ENCODE peak calls at places on chromosomes 4 and X, in five cellular contexts. W is NT2/D1, H is GM12878, U is H1, Z is HepG2. G is an unnamed sample.

GRCh38 chr4:24912252-24913098 is at the start of gene CCDC149:
- DNase-seq in W (peak), H (no peak), U (peak), Z (peak), G (no peak)

GRCh38 chr4:1567808-1568581 is 116.1 kb downstream of the FAM53A start:
- DNase-seq in W (no peak), H (no peak), U (no peak), Z (no peak), G (no peak)

GRCh38 chr4:10611673-10612072 is 72.9 kb downstream of the CLNK start:
- DNase-seq in W (no peak), H (no peak), U (no peak), Z (no peak), G (no peak)

GRCh38 chrX:44507292-44507691 is 35.4 kb downstream of the FUNDC1 start:
- DNase-seq in W (no peak), H (no peak), U (no peak), Z (no peak), G (no peak)

GRCh38 chr4:156870166-156870565 is 101.4 kb downstream of the PDGFC start:
- DNase-seq in W (no peak), H (no peak), U (no peak), Z (no peak), G (no peak)

GRCh38 chr4:184142121-184143000 is 75.3 kb downstream of the ENPP6 start:
- DNase-seq in W (no peak), H (no peak), U (no peak), Z (no peak), G (no peak)

GRCh38 chrX:63784346-63784901 is 590 bp downstream of the ARHGEF9 start:
- DNase-seq in W (no peak), H (no peak), U (no peak), Z (no peak), G (no peak)

GRCh38 chr4:145345401-145345800 is 136.3 kb upstream of the SMAD1 start:
- DNase-seq in W (no peak), H (no peak), U (no peak), Z (no peak), G (no peak)

GRCh38 chr4:89152972-89153371 is 41.6 kb downstream of the TIGD2 start:
- DNase-seq in W (no peak), H (no peak), U (no peak), Z (no peak), G (peak)

GRCh38 chr4:147709999-147710398 is 21.9 kb upstream of the ARHGAP10 start:
- DNase-seq in W (no peak), H (no peak), U (no peak), Z (no peak), G (no peak)

GRCh38 chr4:3715251-3716033 is 50.7 kb upstream of the ADRA2C start:
- DNase-seq in W (no peak), H (no peak), U (no peak), Z (no peak), G (no peak)

GRCh38 chr4:184968784-184969201 is 49.5 kb upstream of the HELT start:
- DNase-seq in W (no peak), H (no peak), U (no peak), Z (no peak), G (no peak)

GRCh38 chrX:103453655-103454054 is 65.6 kb downstream of the RAB40A start:
- DNase-seq in W (no peak), H (no peak), U (no peak), Z (no peak), G (no peak)

DNA sequence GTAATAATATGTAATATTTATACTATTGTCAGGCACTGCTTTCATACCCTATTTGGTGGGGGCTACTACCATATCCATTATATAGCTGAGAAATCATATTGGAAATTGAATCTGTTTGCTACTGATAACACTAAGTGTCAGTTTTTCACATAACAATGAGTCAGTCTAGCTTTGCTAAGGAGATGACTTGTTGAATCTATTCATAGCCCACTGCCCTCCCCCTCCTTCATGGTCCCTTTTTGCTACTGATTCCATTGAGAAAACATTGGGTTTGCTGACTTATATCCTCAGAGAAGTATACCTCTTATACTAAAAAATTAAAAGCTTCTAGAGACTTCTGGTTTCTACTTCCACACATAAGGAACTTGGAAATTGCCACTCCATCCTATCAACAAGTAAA is 1898.4 kb downstream of the STIM2 start:
- DNase-seq in W (no peak), H (no peak), U (no peak), Z (no peak), G (no peak)
- TF ChIP-seq SUZ12 in W (no peak), H (no peak), U (no peak), Z (no peak), G (no peak)

GRCh38 chrX:16783452-16783851 is 2.8 kb upstream of the TXLNG start:
- DNase-seq in W (no peak), H (no peak), U (no peak), Z (no peak), G (no peak)

GRCh38 chrX:16785247-16786138 is 773 bp upstream of the TXLNG start:
- DNase-seq in W (no peak), H (no peak), U (no peak), Z (no peak), G (no peak)

GRCh38 chrX:16788477-16788876 is 2.2 kb downstream of the TXLNG start:
- DNase-seq in W (no peak), H (no peak), U (no peak), Z (no peak), G (no peak)

GRCh38 chrX:16786139-16786790 is at the start of gene TXLNG:
- DNase-seq in W (peak), H (peak), U (peak), Z (peak), G (peak)

DNA sequence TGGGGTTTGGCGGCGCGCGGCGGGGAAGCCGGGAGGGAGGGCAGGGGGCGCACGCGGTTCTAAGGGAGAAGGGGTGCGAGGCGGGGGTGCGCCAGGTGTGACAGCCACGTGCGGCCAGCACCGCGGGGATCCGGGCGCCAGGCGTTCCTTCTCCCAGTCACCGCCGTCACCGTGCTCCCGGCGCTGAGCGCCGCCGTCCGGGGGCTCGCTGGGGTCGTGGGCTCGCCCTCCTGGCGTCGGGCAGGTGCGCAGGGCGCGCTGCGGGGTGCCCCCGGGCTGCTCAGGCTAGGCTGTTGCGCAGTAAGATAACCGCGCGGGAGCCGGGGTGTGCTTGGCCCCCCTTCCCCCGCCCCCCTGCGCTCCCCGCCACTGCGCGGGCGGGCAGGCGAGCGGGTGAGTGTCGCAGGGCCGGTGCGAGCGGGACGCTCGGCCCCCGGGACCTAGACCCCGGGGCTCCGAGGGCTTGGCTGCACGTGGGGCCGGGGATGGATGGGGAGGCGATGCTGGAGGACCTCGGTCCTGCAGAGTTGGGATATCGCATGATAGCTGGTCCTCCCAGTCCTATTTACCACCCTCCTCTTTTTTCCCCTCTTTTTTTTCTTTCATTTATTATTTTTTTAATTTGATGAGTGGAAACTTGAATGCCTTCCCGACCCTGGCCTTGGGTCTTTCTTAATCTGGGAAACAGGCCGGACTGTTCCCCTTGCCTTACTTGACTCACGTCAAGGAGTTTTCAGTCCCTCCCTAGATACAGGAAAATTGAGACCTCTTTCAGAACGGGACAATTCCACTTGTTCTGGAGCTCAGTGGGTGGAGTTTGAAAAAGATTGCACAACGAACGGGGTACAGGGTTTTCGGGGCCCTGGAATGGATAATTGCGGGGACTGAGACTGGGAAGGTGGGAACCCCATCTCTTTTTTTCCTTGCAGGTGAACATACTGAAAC is 797 bp downstream of the TXLNG start:
- DNase-seq in W (no peak), H (no peak), U (no peak), Z (no peak), G (peak)
- TF ChIP-seq SUZ12 in W (no peak), H (no peak), U (no peak), Z (no peak), G (no peak)

DNA sequence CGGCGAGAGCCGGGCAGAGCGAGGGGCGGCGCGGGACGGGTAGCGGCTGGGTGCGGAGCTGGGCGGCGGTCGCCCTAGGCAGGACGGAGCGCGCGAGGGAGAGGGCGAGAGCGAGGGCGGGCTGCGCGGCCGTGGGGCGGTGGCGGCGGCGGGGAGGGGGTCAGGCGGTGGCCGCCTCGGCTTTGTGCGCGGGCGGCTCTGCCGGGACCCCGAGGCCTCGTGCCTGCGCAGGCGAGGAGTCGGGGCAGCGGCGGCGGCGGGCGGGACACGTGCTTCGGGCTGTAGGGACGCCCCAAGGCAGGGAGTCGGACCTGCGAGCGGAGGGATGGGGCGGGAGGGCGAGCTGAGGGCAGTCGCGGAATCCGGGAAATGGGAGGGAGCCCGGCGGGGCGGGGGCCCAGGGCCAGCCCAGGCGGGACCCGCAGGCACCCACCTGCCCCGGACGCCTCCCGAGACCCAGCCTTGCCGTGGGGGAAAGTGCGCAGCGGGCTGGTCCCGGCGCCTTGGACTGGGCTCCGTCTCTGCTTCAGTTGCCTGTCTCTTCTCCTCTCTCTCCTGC is 465 bp downstream of the BMPR1B start:
- DNase-seq in W (no peak), H (no peak), U (no peak), Z (no peak), G (peak)
- TF ChIP-seq SUZ12 in W (no peak), H (peak), U (no peak), Z (no peak), G (no peak)

DNA sequence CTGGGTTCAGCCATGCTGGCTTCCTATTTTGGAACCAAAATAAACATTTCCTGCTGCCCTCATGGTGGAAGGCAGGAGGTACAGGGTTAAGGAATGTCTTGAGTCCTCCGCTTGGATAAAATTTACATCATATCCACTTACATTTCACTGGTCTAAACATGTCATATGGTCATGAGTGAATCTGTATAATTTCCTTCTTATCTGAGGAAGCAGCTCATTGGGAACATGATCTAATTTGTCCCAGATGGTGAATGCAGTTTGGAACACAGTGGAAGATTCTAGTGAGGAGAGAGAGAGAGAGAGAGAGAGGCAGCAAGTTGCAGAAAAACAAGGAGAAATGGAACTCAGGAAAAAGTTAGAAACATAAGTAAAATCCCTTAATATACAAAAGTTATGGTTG is 46.8 kb downstream of the MXRA5 start:
- DNase-seq in W (no peak), H (no peak), U (no peak), Z (no peak), G (no peak)
- TF ChIP-seq SUZ12 in W (no peak), H (no peak), U (no peak), Z (no peak), G (no peak)

GRCh38 chr4:69760455-69760854 is at the start of gene SULT1B1:
- DNase-seq in W (no peak), H (no peak), U (no peak), Z (no peak), G (no peak)
- TF ChIP-seq SUZ12 in W (no peak), H (no peak), U (no peak), Z (no peak), G (no peak)

GRCh38 chrX:119429471-119429870 is 30.3 kb downstream of the SLC25A43 start:
- DNase-seq in W (no peak), H (no peak), U (no peak), Z (no peak), G (no peak)
- TF ChIP-seq SUZ12 in W (no peak), H (no peak), U (no peak), Z (no peak), G (no peak)

GRCh38 chr4:57320217-57320616 is 210.0 kb upstream of the IGFBP7 start:
- DNase-seq in W (no peak), H (no peak), U (no peak), Z (no peak), G (no peak)
- TF ChIP-seq SUZ12 in W (no peak), H (no peak), U (no peak), Z (no peak), G (no peak)

DNA sequence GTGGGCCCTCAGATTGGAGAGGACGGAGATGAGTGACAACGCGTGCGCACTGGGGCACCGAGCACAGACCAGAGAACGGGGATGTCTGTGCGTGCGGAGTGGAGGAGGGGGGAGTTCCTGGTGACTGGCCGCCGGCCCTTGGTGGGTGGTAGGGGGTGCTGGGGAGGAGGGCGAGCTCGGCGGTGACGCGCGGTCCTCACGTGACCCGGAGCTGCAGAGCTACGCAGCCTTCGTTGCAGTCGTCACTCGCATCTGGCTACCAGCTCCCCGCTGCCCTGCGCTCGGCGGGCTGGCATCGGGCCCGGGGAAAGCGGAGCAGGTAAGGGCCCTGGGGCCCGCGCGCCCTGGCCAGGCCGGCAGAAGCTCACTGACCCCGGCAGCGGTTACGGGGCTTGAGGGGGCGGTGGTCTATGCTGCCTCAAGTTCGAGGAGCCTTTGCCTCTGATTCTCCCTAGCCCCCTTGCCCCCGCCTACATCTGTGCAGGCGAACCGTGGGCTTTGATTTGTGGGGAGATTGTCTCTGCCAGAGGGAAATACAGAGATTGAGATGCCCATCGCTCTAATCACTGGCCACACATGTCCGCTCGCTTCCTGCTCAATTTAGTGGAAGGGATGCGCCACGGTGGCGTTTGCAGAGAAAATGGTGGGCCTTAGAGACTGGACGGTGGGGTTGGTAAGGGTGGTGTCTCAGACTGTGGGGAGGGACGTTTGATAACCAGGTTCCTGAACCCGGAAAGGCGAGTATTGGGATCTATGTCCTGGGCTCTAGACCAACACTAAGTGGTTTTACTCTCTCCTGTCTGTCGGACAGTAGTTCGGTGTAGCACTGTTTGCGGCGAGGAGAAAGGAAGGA is at the start of gene ARMCX4:
- DNase-seq in W (no peak), H (no peak), U (peak), Z (no peak), G (no peak)
- TF ChIP-seq SUZ12 in W (no peak), H (no peak), U (no peak), Z (no peak), G (no peak)